ENCODE peak calls at places on chromosomes 6 and 20, in five cellular contexts. One of them, this sample, is unnamed.
A peak's percentile ranks its signal among the peaks of the same experiment; 100 is the strongest.

GRCh38 chr6:155103816-155104366 is 108.8 kb downstream of the TIAM2 start:
- DNase-seq in kidney tubule cell: peak; percentile 82
- DNase-seq in NCI-H2029 treated with DMSO at 0.1 percent for 48 hours: no peak
- DNase-seq in D341Med: no peak
- DNase-seq in T-helper 17 cell: no peak
- DNase-seq in this sample: peak; percentile 60

GRCh38 chr20:16942702-16943101 is 194.5 kb downstream of the OTOR start:
- DNase-seq in kidney tubule cell: no peak
- DNase-seq in T-helper 17 cell: no peak
- DNase-seq in D341Med: no peak
- DNase-seq in NCI-H2029 treated with DMSO at 0.1 percent for 48 hours: no peak
- DNase-seq in this sample: no peak

GRCh38 chr20:58699246-58700107 is 6.9 kb downstream of the NPEPL1 start:
- DNase-seq in kidney tubule cell: no peak
- DNase-seq in T-helper 17 cell: no peak
- DNase-seq in D341Med: no peak
- DNase-seq in NCI-H2029 treated with DMSO at 0.1 percent for 48 hours: no peak
- DNase-seq in this sample: no peak

GRCh38 chr6:17269840-17270239 is 11.3 kb upstream of the RBM24 start:
- DNase-seq in D341Med: no peak
- DNase-seq in NCI-H2029 treated with DMSO at 0.1 percent for 48 hours: no peak
- DNase-seq in T-helper 17 cell: no peak
- DNase-seq in kidney tubule cell: peak; percentile 65
- DNase-seq in this sample: no peak

GRCh38 chr6:6588064-6588923 is at the start of gene LY86:
- DNase-seq in NCI-H2029 treated with DMSO at 0.1 percent for 48 hours: no peak
- DNase-seq in T-helper 17 cell: no peak
- DNase-seq in kidney tubule cell: no peak
- DNase-seq in D341Med: no peak
- DNase-seq in this sample: no peak

GRCh38 chr6:30100585-30101422 is 12.1 kb downstream of the TRIM31 start:
- DNase-seq in T-helper 17 cell: no peak
- DNase-seq in kidney tubule cell: peak; percentile 53
- DNase-seq in NCI-H2029 treated with DMSO at 0.1 percent for 48 hours: no peak
- DNase-seq in D341Med: peak; percentile 40
- DNase-seq in this sample: no peak

GRCh38 chr20:17619351-17620093 is 49.6 kb downstream of the DSTN start:
- DNase-seq in T-helper 17 cell: peak; percentile 4
- DNase-seq in kidney tubule cell: no peak
- DNase-seq in NCI-H2029 treated with DMSO at 0.1 percent for 48 hours: no peak
- DNase-seq in D341Med: no peak
- DNase-seq in this sample: no peak

GRCh38 chr6:136607204-136607931 is 57.1 kb upstream of the MAP7 start:
- DNase-seq in T-helper 17 cell: no peak
- DNase-seq in D341Med: no peak
- DNase-seq in NCI-H2029 treated with DMSO at 0.1 percent for 48 hours: peak; percentile 58
- DNase-seq in kidney tubule cell: no peak
- DNase-seq in this sample: no peak

GRCh38 chr20:35563834-35564233 is 22.0 kb downstream of the ERGIC3 start:
- DNase-seq in T-helper 17 cell: no peak
- DNase-seq in D341Med: peak; percentile 28
- DNase-seq in NCI-H2029 treated with DMSO at 0.1 percent for 48 hours: no peak
- DNase-seq in kidney tubule cell: no peak
- DNase-seq in this sample: no peak

GRCh38 chr6:43271103-43271815 is 26.8 kb upstream of the SLC22A7 start:
- DNase-seq in T-helper 17 cell: no peak
- DNase-seq in kidney tubule cell: peak; percentile 61
- DNase-seq in D341Med: no peak
- DNase-seq in NCI-H2029 treated with DMSO at 0.1 percent for 48 hours: peak; percentile 6
- DNase-seq in this sample: no peak

GRCh38 chr20:4555188-4555893 is 166.4 kb upstream of the PRND start:
- DNase-seq in T-helper 17 cell: no peak
- DNase-seq in D341Med: no peak
- DNase-seq in NCI-H2029 treated with DMSO at 0.1 percent for 48 hours: no peak
- DNase-seq in kidney tubule cell: peak; percentile 70
- DNase-seq in this sample: peak; percentile 58

GRCh38 chr6:141685416-141685815 is 447.3 kb upstream of the GJE1 start:
- DNase-seq in NCI-H2029 treated with DMSO at 0.1 percent for 48 hours: no peak
- DNase-seq in D341Med: no peak
- DNase-seq in kidney tubule cell: no peak
- DNase-seq in T-helper 17 cell: no peak
- DNase-seq in this sample: no peak

GRCh38 chr6:5672581-5673011 is 334.1 kb downstream of the NRN1 start:
- DNase-seq in D341Med: no peak
- DNase-seq in T-helper 17 cell: no peak
- DNase-seq in kidney tubule cell: peak; percentile 73
- DNase-seq in NCI-H2029 treated with DMSO at 0.1 percent for 48 hours: no peak
- DNase-seq in this sample: peak; percentile 54

GRCh38 chr20:38725959-38726848 is 1.9 kb downstream of the SLC32A1 start:
- DNase-seq in kidney tubule cell: no peak
- DNase-seq in T-helper 17 cell: no peak
- DNase-seq in D341Med: peak; percentile 81
- DNase-seq in NCI-H2029 treated with DMSO at 0.1 percent for 48 hours: no peak
- DNase-seq in this sample: no peak

This sample was measured in Caki2.